ENCODE peak calls at places on chromosomes 3 and 15, in four cellular contexts. W is AG04449, A is erythroblast, T is occipital lobe. S is an unnamed sample.

GRCh38 chr3:143252931-143253330 is 133.4 kb downstream of the CHST2 start:
- DNase-seq in W (no peak), A (no peak), T (no peak), S (no peak)

GRCh38 chr3:179672918-179673317 is 20.1 kb downstream of the USP13 start:
- DNase-seq in W (no peak), A (no peak), T (no peak), S (no peak)

GRCh38 chr3:193714523-193715137 is 121.6 kb downstream of the OPA1 start:
- DNase-seq in W (no peak), A (peak; percentile 32), T (no peak), S (no peak)

GRCh38 chr15:40365624-40366023 is 7.6 kb downstream of the DISP2 start:
- DNase-seq in W (no peak), A (no peak), T (no peak), S (no peak)

GRCh38 chr3:66372681-66373350 is 128.0 kb downstream of the LRIG1 start:
- DNase-seq in W (no peak), A (peak; percentile 9), T (no peak), S (no peak)

GRCh38 chr3:89586676-89587075 is 479.3 kb downstream of the EPHA3 start:
- DNase-seq in W (no peak), A (no peak), T (no peak), S (no peak)

GRCh38 chr15:64507293-64507802 is 47.0 kb downstream of the ZNF609 start:
- DNase-seq in W (peak; percentile 47), A (peak; percentile 77), T (peak; percentile 18), S (peak; percentile 20)

GRCh38 chr3:9934235-9934621 is 594 bp downstream of the CRELD1 start:
- DNase-seq in W (no peak), A (peak; percentile 69), T (no peak), S (no peak)

GRCh38 chr15:83300826-83301225 is 16.4 kb upstream of the BNC1 start:
- DNase-seq in W (no peak), A (no peak), T (no peak), S (no peak)

GRCh38 chr3:71662553-71662952 is 62.6 kb downstream of the EIF4E3 start:
- DNase-seq in W (no peak), A (no peak), T (no peak), S (no peak)

GRCh38 chr3:7241584-7242302 is 380.8 kb downstream of the GRM7 start:
- DNase-seq in W (no peak), A (no peak), T (no peak), S (no peak)